ENCODE peak calls at places on chromosomes 2 and 18, in four cellular contexts. B, P, R and V are unnamed samples.

GRCh38 chr2:240466579-240467148 is 31.2 kb downstream of the GPC1 start:
- DNase-seq in B (peak), P (no peak), R (no peak), V (no peak)

GRCh38 chr2:171128461-171128860 is 32.2 kb downstream of the TLK1 start:
- DNase-seq in B (no peak), P (no peak), R (no peak), V (no peak)

GRCh38 chr2:160994141-160995002 is 165.9 kb upstream of the TANK start:
- DNase-seq in B (peak), P (peak), R (peak), V (peak)

GRCh38 chr2:63990072-63990471 is 29.2 kb downstream of the VPS54 start:
- DNase-seq in B (no peak), P (no peak), R (no peak), V (no peak)

GRCh38 chr18:2086439-2086838 is 484.9 kb downstream of the METTL4 start:
- DNase-seq in B (no peak), P (no peak), R (no peak), V (no peak)

GRCh38 chr18:59056706-59057492 is 82.8 kb upstream of the SEC11C start:
- DNase-seq in B (peak), P (peak), R (peak), V (peak)

GRCh38 chr2:81389203-81389602 is 1084.7 kb upstream of the LRRTM1 start:
- DNase-seq in B (no peak), P (no peak), R (no peak), V (no peak)

GRCh38 chr2:60295591-60295962 is 257.9 kb downstream of the BCL11A start:
- DNase-seq in B (peak), P (no peak), R (no peak), V (no peak)

GRCh38 chr2:69134546-69134945 is 121.6 kb downstream of the ANTXR1 start:
- DNase-seq in B (no peak), P (no peak), R (no peak), V (no peak)

GRCh38 chr2:158994920-158995676 is 26.7 kb downstream of the TANC1 start:
- DNase-seq in B (no peak), P (no peak), R (no peak), V (no peak)

GRCh38 chr2:228600265-228600664 is 418.8 kb upstream of the SPHKAP start:
- DNase-seq in B (no peak), P (no peak), R (peak), V (no peak)

GRCh38 chr2:45968946-45969584 is 317.6 kb downstream of the PRKCE start:
- DNase-seq in B (no peak), P (no peak), R (no peak), V (no peak)

GRCh38 chr2:217444932-217445331 is 557.9 kb downstream of the TNS1 start:
- DNase-seq in B (no peak), P (no peak), R (no peak), V (no peak)

GRCh38 chr18:46433121-46433826 is 223.7 kb downstream of the LOXHD1 start:
- DNase-seq in B (peak), P (no peak), R (no peak), V (peak)

GRCh38 chr18:9705183-9705864 is 2.8 kb upstream of the RAB31 start:
- DNase-seq in B (no peak), P (peak), R (no peak), V (no peak)

GRCh38 chr2:134178109-134178877 is 75.6 kb upstream of the MGAT5 start:
- DNase-seq in B (no peak), P (no peak), R (no peak), V (no peak)

GRCh38 chr2:75751360-75751759 is 40.6 kb upstream of the GCFC2 start:
- DNase-seq in B (no peak), P (no peak), R (no peak), V (no peak)

GRCh38 chr2:75752828-75753227 is 42.1 kb upstream of the GCFC2 start:
- DNase-seq in B (no peak), P (no peak), R (no peak), V (no peak)

DNA sequence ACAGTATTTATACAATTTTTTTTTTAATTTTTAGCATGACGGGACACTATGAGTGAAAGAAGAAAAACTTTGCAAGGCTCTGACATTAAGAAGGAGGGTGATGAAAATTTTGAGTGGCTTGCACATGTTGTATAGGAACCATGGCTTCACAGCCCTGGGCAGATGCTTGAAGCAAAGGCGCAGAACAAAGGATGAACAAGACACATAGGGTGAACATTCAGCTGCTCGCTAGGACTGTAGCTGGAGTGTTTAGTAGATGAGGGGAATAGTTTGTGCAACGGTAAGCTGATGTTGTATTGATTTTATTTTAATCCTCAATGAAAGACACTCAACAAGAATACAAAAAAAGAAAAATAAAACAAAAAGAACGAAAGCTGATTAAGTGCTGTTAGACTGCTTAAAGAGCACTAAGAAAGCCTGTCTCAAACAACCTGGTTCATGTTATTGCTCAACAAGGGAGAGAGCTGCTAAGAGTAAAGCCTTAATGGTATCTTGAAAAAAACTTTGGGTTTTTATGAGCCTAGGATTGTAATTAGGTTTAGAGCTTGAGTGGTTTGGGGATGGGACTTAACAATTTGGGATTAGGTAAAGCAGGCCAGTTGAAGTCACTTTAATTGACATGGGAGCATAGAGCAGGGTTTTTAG is 41.2 kb upstream of the GCFC2 start:
- DNase-seq in B (no peak), P (no peak), R (no peak), V (no peak)
- TF ChIP-seq CTCF in B (no peak), P (no peak), R (no peak), V (no peak)

DNA sequence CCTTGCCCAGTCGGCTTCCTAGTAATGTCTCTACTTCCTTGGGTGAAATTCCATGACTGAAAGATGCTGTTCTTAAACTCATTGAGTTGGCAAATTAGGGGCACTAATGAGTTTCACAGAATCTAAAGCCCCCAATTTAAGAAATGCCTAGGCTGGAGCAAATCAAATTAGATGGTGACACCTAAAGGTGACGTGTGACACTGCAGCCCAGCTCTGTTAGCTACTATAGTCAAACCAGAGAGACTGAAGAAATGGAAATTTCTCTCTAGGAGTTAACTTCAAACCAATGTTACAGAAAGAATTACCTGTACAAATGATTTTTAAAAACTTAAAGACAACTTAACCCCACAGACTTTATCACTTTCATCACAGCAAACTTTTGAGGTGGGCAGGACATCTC is 37.2 kb downstream of the LCT start:
- DNase-seq in B (no peak), P (no peak), R (no peak), V (no peak)
- TF ChIP-seq CTCF in B (no peak), P (no peak), R (peak), V (no peak)

GRCh38 chr2:55242617-55243016 is 10.1 kb downstream of the RPS27A start:
- DNase-seq in B (no peak), P (no peak), R (no peak), V (no peak)

GRCh38 chr2:55252830-55253229 is 16.2 kb downstream of the MTIF2 start:
- DNase-seq in B (no peak), P (no peak), R (no peak), V (no peak)

GRCh38 chr2:55245411-55245810 is 12.9 kb downstream of the RPS27A start:
- DNase-seq in B (no peak), P (no peak), R (no peak), V (no peak)

GRCh38 chr2:55247025-55247424 is 14.5 kb downstream of the RPS27A start:
- DNase-seq in B (no peak), P (no peak), R (no peak), V (no peak)
- TF ChIP-seq CTCF in B (no peak), P (no peak), R (no peak), V (no peak)

GRCh38 chr2:169743549-169743948 is 9.9 kb downstream of the KLHL23 start:
- DNase-seq in B (no peak), P (no peak), R (no peak), V (no peak)

GRCh38 chr2:169752752-169753151 is 19.1 kb downstream of the KLHL23 start:
- DNase-seq in B (no peak), P (no peak), R (no peak), V (no peak)

DNA sequence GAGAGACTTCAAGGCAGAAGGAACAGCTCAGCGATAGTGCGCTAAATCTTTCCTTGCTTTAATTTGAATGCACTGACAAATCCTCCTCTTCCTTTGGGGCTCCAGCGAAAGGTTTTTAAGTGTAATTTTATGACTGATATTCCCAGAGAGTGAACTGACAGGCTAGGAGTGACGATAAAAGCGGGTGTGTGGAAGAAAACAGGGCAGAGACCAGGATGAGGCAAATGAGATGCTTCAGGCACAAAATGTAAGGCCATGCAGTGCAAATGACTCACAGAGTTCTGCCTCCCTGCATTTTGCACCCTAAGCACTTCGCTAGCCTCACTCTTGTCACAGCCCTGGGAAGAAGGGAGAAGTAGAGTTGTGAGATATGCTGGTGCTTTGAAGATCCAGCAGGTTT is 14.7 kb downstream of the KLHL23 start:
- DNase-seq in B (no peak), P (no peak), R (no peak), V (no peak)
- TF ChIP-seq CTCF in B (no peak), P (no peak), R (no peak), V (no peak)

DNA sequence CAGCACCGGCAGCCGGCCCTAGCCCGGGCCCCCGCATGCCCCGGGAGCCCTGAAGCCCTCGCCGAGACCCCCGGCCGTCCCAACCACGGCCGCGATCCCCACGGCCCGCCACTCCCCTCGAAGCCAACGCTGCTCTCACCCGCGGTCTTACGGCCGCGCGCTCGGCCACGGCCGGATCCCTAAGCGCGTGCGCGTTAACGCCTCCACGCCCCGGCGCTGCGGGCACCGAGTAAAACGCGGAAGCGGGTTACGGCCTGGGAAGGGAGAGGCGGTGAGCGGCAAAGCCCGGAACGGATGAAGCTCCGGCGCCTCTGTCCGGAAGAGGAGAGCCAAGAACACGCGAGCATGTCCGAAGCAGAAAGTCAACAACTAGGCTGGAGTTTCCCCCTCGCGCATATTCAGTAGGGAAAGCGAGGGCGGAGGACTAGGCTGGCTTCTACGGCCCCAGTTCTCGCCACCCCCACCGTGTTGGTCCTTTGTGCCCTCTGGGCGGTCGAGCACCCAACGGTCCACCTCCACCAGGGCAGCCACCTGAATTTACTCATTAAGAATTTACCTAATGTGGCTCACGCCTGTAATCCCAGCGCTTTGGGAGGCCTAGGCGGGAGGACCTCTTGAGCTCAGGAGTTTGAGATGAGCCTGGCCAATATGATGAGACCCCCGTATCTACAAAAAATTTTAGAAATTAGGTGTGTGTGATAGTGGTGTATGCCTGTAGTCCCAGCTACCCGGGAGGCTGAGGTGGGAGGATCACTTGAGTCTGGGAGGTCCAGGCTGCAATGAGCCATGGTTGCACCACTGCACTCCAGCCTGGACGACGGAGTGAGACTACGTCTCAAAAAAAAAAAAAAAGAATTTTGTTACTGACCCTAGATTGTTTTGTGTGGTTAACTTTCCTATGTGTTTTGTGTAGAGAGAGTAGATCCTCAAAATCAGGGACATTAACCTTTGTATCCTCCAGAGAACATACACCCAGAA is at the start of gene KANSL3:
- DNase-seq in B (peak), P (peak), R (peak), V (peak)
- TF ChIP-seq CTCF in B (no peak), P (no peak), R (no peak), V (no peak)

GRCh38 chr2:96153291-96153713 is 8.1 kb upstream of the DUSP2 start:
- DNase-seq in B (no peak), P (no peak), R (no peak), V (no peak)

GRCh38 chr2:96152301-96153165 is 7.3 kb upstream of the DUSP2 start:
- DNase-seq in B (no peak), P (no peak), R (no peak), V (no peak)

GRCh38 chr2:96156011-96156820 is 11.0 kb upstream of the DUSP2 start:
- DNase-seq in B (no peak), P (no peak), R (no peak), V (no peak)

GRCh38 chr2:96154506-96155380 is 9.5 kb upstream of the DUSP2 start:
- DNase-seq in B (no peak), P (no peak), R (no peak), V (no peak)

DNA sequence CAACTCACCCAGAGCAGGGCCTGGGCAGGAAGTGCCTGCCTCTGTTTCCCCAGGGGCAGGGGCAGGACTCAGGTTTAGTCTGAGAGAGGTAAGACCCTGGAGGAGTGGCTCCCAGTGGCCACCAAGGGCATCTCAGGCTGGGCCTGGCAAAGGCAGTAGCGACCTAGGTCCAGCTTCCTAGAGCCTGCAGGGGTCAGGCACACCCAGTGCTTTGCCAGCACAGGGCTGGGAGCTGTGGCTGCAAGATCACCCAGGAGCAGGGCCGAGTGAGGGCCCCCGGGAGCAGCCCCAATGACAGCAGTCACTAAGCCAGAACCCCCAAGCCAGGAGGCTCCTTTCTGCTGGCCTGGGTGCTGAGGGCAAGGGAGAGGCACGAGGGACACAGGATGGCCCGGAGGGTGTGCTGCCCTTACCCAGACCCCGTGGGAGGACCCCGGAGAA is 8.8 kb upstream of the DUSP2 start:
- DNase-seq in B (no peak), P (no peak), R (no peak), V (no peak)
- TF ChIP-seq CTCF in B (no peak), P (no peak), R (no peak), V (no peak)

GRCh38 chr18:11482271-11482670 is 127.1 kb upstream of the SLC35G4 start:
- DNase-seq in B (no peak), P (no peak), R (no peak), V (no peak)

GRCh38 chr18:11494093-11494492 is 115.3 kb upstream of the SLC35G4 start:
- DNase-seq in B (no peak), P (no peak), R (no peak), V (no peak)

GRCh38 chr18:11487390-11487789 is 122.0 kb upstream of the SLC35G4 start:
- DNase-seq in B (no peak), P (no peak), R (no peak), V (no peak)

GRCh38 chr18:11489266-11489899 is 120.0 kb upstream of the SLC35G4 start:
- DNase-seq in B (no peak), P (no peak), R (no peak), V (no peak)

DNA sequence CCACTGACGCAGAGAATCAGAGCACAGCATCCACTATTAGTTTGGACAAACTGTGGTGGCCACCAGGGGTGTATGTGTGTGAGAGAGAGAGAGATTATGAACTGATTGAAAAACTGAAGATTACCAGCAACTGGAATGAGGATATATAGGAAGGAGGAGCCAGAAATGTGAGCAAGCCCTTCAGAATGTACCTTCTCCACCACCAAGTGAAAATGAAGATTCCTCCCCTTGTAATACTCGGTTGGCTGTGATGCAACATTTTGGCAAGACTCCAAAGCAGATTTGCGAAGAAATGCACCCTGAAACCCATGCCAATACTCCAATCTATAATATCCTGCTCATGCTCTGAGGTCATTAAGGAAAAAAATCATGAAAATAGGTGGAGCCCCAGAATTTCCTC is 121.2 kb upstream of the SLC35G4 start:
- DNase-seq in B (no peak), P (no peak), R (no peak), V (no peak)
- TF ChIP-seq CTCF in B (no peak), P (no peak), R (no peak), V (no peak)